ENCODE peak calls at places on chromosomes 7 and 10, in seven cellular contexts. Q is COR-L47, R is RPMI7951, V is HFFc6, T is NB4, A is heart right ventricle, O is HCT116. M is an unnamed sample.

GRCh38 chr10:121437596-121437995 is 160.6 kb downstream of the FGFR2 start:
- DNase-seq in Q (no peak), R (no peak), V (no peak), T (no peak), A (no peak), O (no peak), M (no peak)

GRCh38 chr10:7512487-7512886 is 101.7 kb upstream of the SFMBT2 start:
- DNase-seq in Q (no peak), R (no peak), V (no peak), T (no peak), A (no peak), O (no peak), M (no peak)

GRCh38 chr10:33703897-33704825 is 369.7 kb upstream of the NRP1 start:
- DNase-seq in Q (no peak), R (peak), V (peak), T (no peak), A (peak), O (no peak), M (no peak)

GRCh38 chr10:35458500-35459448 is 122.5 kb downstream of the CCNY start:
- DNase-seq in Q (no peak), R (no peak), V (no peak), T (no peak), A (no peak), O (no peak), M (no peak)

GRCh38 chr10:99682752-99683151 is 23.4 kb downstream of the ENTPD7 start:
- DNase-seq in Q (no peak), R (no peak), V (no peak), T (peak), A (no peak), O (peak), M (no peak)

GRCh38 chr10:70227548-70228320 is 5.5 kb downstream of the PPA1 start:
- DNase-seq in Q (no peak), R (no peak), V (no peak), T (no peak), A (no peak), O (no peak), M (no peak)

GRCh38 chr7:30613366-30614325 is 19.0 kb downstream of the GARS1 start:
- DNase-seq in Q (no peak), R (no peak), V (peak), T (no peak), A (no peak), O (no peak), M (no peak)

GRCh38 chr7:116499168-116500070 is at the start of gene CAV2:
- DNase-seq in Q (peak), R (peak), V (peak), T (no peak), A (peak), O (peak), M (peak)

GRCh38 chr7:106457678-106458077 is 172.9 kb upstream of the NAMPT start:
- DNase-seq in Q (no peak), R (no peak), V (no peak), T (no peak), A (no peak), O (no peak), M (no peak)

GRCh38 chr7:158279539-158280466 is 307.8 kb downstream of the PTPRN2 start:
- DNase-seq in Q (no peak), R (no peak), V (no peak), T (no peak), A (no peak), O (no peak), M (no peak)

GRCh38 chr10:119668461-119668860 is 17.3 kb downstream of the BAG3 start:
- DNase-seq in Q (no peak), R (no peak), V (no peak), T (no peak), A (no peak), O (no peak), M (no peak)

GRCh38 chr7:155122831-155123230 is 52.7 kb downstream of the HTR5A start:
- DNase-seq in Q (no peak), R (no peak), V (no peak), T (no peak), A (no peak), O (no peak), M (no peak)

GRCh38 chr10:79159785-79160184 is 91.0 kb downstream of the ZMIZ1 start:
- DNase-seq in Q (no peak), R (no peak), V (peak), T (no peak), A (peak), O (no peak), M (no peak)

GRCh38 chr10:29409241-29410051 is 120.6 kb downstream of the LYZL1 start:
- DNase-seq in Q (peak), R (peak), V (peak), T (peak), A (peak), O (peak), M (peak)

GRCh38 chr10:95741807-95742528 is 14.0 kb upstream of the ENTPD1 start:
- DNase-seq in Q (peak), R (no peak), V (no peak), T (no peak), A (peak), O (no peak), M (no peak)

GRCh38 chr7:78959471-78959870 is 494.0 kb downstream of the MAGI2 start:
- DNase-seq in Q (no peak), R (no peak), V (peak), T (no peak), A (no peak), O (no peak), M (no peak)

GRCh38 chr10:30435068-30435422 is 1.1 kb downstream of the MAP3K8 start:
- DNase-seq in Q (no peak), R (peak), V (peak), T (peak), A (peak), O (no peak), M (no peak)

GRCh38 chr10:18164771-18165361 is 24.6 kb downstream of the CACNB2 start:
- DNase-seq in Q (no peak), R (peak), V (peak), T (no peak), A (no peak), O (no peak), M (no peak)

GRCh38 chr10:18325889-18326531 is 185.8 kb downstream of the CACNB2 start:
- DNase-seq in Q (no peak), R (no peak), V (no peak), T (no peak), A (no peak), O (no peak), M (no peak)